ENCODE peak calls at places on chromosomes 3 and 15, in eight cellular contexts. N is heart left ventricle; P is cardiac muscle cell; T is sigmoid colon; Y is K562; S is CD8-positive, alpha-beta memory T cell; Z is upper lobe of right lung; H is tibial artery. F is an unnamed sample. For H3K9me3, H3K27me3 and H3K4me1, the result is how much of the 10 kb centered on the place peaks cover.

GRCh38 chr3:73664389-73664788 is 39.6 kb upstream of the PDZRN3 start:
- DNase-seq in H (no peak), P (no peak), N (no peak), T (no peak), Y (no peak), S (no peak), Z (no peak), F (no peak)

GRCh38 chr15:88708256-88709054 is 69.6 kb downstream of the ISG20 start:
- DNase-seq in P (peak), Z (no peak), T (no peak), N (no peak), S (no peak), H (peak), Y (no peak), F (no peak)

GRCh38 chr3:186109897-186110803 is 1.3 kb upstream of the ETV5 start:
- DNase-seq in T (no peak), P (peak), Z (peak), H (peak), Y (peak), N (no peak), S (peak), F (no peak)

GRCh38 chr3:79491029-79491634 is 276.7 kb downstream of the ROBO1 start:
- DNase-seq in S (no peak), P (peak), Y (no peak), Z (no peak), N (no peak), T (no peak), H (no peak), F (no peak)

GRCh38 chr3:46719735-46720271 is 2.1 kb upstream of the PRSS50 start:
- DNase-seq in N (no peak), T (peak), Y (no peak), H (no peak), Z (no peak), S (no peak), P (no peak), F (no peak)

GRCh38 chr3:182180646-182181385 is 469.1 kb downstream of the SOX2 start:
- DNase-seq in Z (no peak), P (no peak), Y (no peak), H (no peak), N (no peak), T (no peak), S (no peak), F (no peak)

GRCh38 chr15:48574187-48574586 is 71.3 kb downstream of the FBN1 start:
- DNase-seq in T (no peak), Z (no peak), H (no peak), Y (no peak), S (no peak), N (no peak), P (no peak), F (no peak)

GRCh38 chr3:85498177-85498576 is 539.4 kb downstream of the CADM2 start:
- DNase-seq in P (no peak), N (no peak), T (no peak), H (no peak), Z (no peak), S (no peak), Y (no peak), F (no peak)

GRCh38 chr15:64583519-64583918 is 123.1 kb downstream of the ZNF609 start:
- DNase-seq in H (no peak), Z (no peak), P (no peak), T (no peak), S (no peak), N (no peak), Y (no peak), F (no peak)

GRCh38 chr15:54567408-54568040 is 589.3 kb downstream of the UNC13C start:
- DNase-seq in Z (no peak), S (no peak), H (no peak), T (no peak), N (no peak), P (no peak), Y (no peak), F (no peak)

GRCh38 chr3:128217702-128218475 is 64.6 kb downstream of the EEFSEC start:
- DNase-seq in H (no peak), Z (no peak), S (no peak), N (no peak), P (peak), Y (no peak), T (no peak), F (no peak)

GRCh38 chr3:159806412-159806811 is 182.2 kb upstream of the IL12A start:
- DNase-seq in Z (no peak), T (peak), P (peak), H (no peak), N (peak), Y (no peak), S (no peak), F (no peak)

GRCh38 chr15:20295238-20295811 is 246.3 kb downstream of the GOLGA6L6 start:
- DNase-seq in Y (peak), S (no peak), T (no peak), P (no peak), Z (peak), N (no peak), H (no peak), F (no peak)

GRCh38 chr3:151203053-151203420 is at the start of gene GPR171:
- DNase-seq in N (no peak), H (no peak), T (no peak), Y (no peak), Z (no peak), P (no peak), S (peak), F (no peak)

GRCh38 chr3:82640254-82640653 is 878.8 kb upstream of the GBE1 start:
- DNase-seq in P (no peak), N (no peak), S (no peak), T (no peak), Y (no peak), H (no peak), Z (no peak), F (no peak)

GRCh38 chr15:77773903-77774302 is 141.2 kb upstream of the LINGO1 start:
- DNase-seq in N (no peak), Y (no peak), T (no peak), S (no peak), Z (no peak), H (no peak), P (no peak), F (no peak)

GRCh38 chr15:77773003-77773402 is 140.3 kb upstream of the LINGO1 start:
- DNase-seq in N (no peak), H (no peak), T (no peak), P (no peak), Y (no peak), Z (no peak), S (no peak), F (no peak)

GRCh38 chr15:77775851-77776250 is 143.1 kb upstream of the LINGO1 start:
- DNase-seq in Y (no peak), S (no peak), P (no peak), H (no peak), Z (no peak), T (no peak), N (no peak), F (no peak)

GRCh38 chr15:77775373-77775772 is 142.7 kb upstream of the LINGO1 start:
- DNase-seq in N (no peak), P (no peak), Z (no peak), S (no peak), Y (no peak), T (no peak), H (no peak), F (no peak)

GRCh38 chr15:77774350-77774749 is 141.6 kb upstream of the LINGO1 start:
- DNase-seq in S (no peak), Y (no peak), P (no peak), H (no peak), T (no peak), N (no peak), Z (no peak), F (no peak)
- H3K9me3 ChIP-seq in S (under half), Y (under half), P (under half), H (under half), T (under half), N (under half), Z (under half), F (under half)

DNA sequence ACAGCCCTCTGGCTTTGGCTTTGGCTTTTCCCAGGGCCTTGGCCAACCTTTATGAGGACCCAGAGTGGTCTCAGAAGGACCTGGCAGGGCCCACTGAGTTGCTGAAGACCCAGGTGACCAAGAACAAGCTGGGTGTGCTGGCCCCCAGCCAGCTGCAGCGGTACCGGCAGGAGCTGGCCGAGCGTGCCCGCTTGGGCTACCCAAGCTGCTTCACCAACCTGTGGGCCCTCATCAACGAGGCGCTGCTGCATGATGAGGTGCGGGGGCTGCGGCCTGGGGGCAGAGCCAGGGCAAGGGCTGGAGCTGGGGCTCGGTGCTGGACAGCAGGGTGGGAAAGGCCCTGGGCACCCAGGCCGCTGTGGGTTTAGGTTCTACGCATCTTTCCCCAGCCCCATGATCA is 6.2 kb downstream of the PLA2G4B start:
- DNase-seq in T (no peak), H (no peak), N (no peak), S (no peak), Y (no peak), Z (no peak), P (no peak), F (no peak)
- H3K27me3 ChIP-seq in T (under half), H (under half), N (under half), S (under half), Y (under half), Z (under half), P (under half), F (under half)

GRCh38 chr15:69324565-69324964 is 25.9 kb downstream of the PAQR5 start:
- DNase-seq in S (no peak), P (no peak), T (no peak), N (no peak), Y (no peak), Z (no peak), H (no peak), F (no peak)
- H3K4me1 ChIP-seq in S (under half), P (under half), T (under half), N (under half), Y (under half), Z (under half), H (under half), F (under half)

GRCh38 chr15:39608741-39609140 is 27.9 kb downstream of the THBS1 start:
- DNase-seq in P (no peak), N (no peak), Z (no peak), Y (no peak), H (no peak), T (no peak), S (no peak), F (no peak)

GRCh38 chr15:39613271-39613670 is 32.4 kb downstream of the THBS1 start:
- DNase-seq in H (no peak), S (no peak), Z (no peak), Y (no peak), T (no peak), N (no peak), P (no peak), F (no peak)

GRCh38 chr15:39609166-39609918 is 28.5 kb downstream of the THBS1 start:
- DNase-seq in N (no peak), H (no peak), P (no peak), S (no peak), T (no peak), Y (no peak), Z (no peak), F (no peak)

GRCh38 chr15:39608185-39608584 is 27.3 kb downstream of the THBS1 start:
- DNase-seq in N (no peak), S (no peak), P (no peak), Y (no peak), H (no peak), Z (no peak), T (no peak), F (no peak)

GRCh38 chr15:39610665-39611064 is 29.8 kb downstream of the THBS1 start:
- DNase-seq in N (no peak), T (no peak), Z (no peak), S (no peak), P (no peak), Y (no peak), H (no peak), F (no peak)
- H3K9me3 ChIP-seq in N (under half), T (under half), Z (under half), S (under half), P (under half), Y (under half), H (under half), F (under half)

F was measured in thoracic aorta.